ENCODE peak calls at places on chromosomes 1 and 21, in eight cellular contexts. One of them, this sample, is unnamed.

GRCh38 chr1:203839081-203839480 is 22.3 kb upstream of the SNRPE start:
- DNase-seq in AG09319: peak; percentile 78
- DNase-seq in GM03348: no peak
- DNase-seq in WTC11: no peak
- DNase-seq in amniotic stem cell: peak; percentile 66
- DNase-seq in IMR-90: peak; percentile 76
- DNase-seq in iris pigment epithelial cell: peak; percentile 79
- DNase-seq in C1 segment of cervical spinal cord: no peak
- DNase-seq in this sample: peak; percentile 84

GRCh38 chr1:20358761-20359263 is 68.1 kb downstream of the VWA5B1 start:
- DNase-seq in IMR-90: peak; percentile 61
- DNase-seq in WTC11: no peak
- DNase-seq in AG09319: peak; percentile 42
- DNase-seq in amniotic stem cell: no peak
- DNase-seq in iris pigment epithelial cell: peak; percentile 56
- DNase-seq in GM03348: peak; percentile 47
- DNase-seq in C1 segment of cervical spinal cord: no peak
- DNase-seq in this sample: peak; percentile 80

GRCh38 chr1:244325056-244325764 is 126.5 kb downstream of the ADSS2 start:
- DNase-seq in WTC11: no peak
- DNase-seq in AG09319: no peak
- DNase-seq in amniotic stem cell: no peak
- DNase-seq in GM03348: no peak
- DNase-seq in C1 segment of cervical spinal cord: no peak
- DNase-seq in iris pigment epithelial cell: peak; percentile 78
- DNase-seq in IMR-90: peak; percentile 47
- DNase-seq in this sample: no peak

GRCh38 chr1:47507921-47508894 is 70.4 kb downstream of the FOXD2 start:
- DNase-seq in amniotic stem cell: no peak
- DNase-seq in GM03348: peak; percentile 40
- DNase-seq in C1 segment of cervical spinal cord: no peak
- DNase-seq in WTC11: peak; percentile 53
- DNase-seq in AG09319: no peak
- DNase-seq in iris pigment epithelial cell: no peak
- DNase-seq in IMR-90: no peak
- DNase-seq in this sample: no peak

GRCh38 chr1:12456979-12457378 is 161.0 kb downstream of the DHRS3 start:
- DNase-seq in IMR-90: peak; percentile 63
- DNase-seq in amniotic stem cell: no peak
- DNase-seq in C1 segment of cervical spinal cord: no peak
- DNase-seq in iris pigment epithelial cell: peak; percentile 79
- DNase-seq in GM03348: peak; percentile 55
- DNase-seq in AG09319: no peak
- DNase-seq in WTC11: no peak
- DNase-seq in this sample: no peak

GRCh38 chr21:34770581-34770980 is 101.8 kb downstream of the CLIC6 start:
- DNase-seq in WTC11: no peak
- DNase-seq in IMR-90: no peak
- DNase-seq in amniotic stem cell: no peak
- DNase-seq in GM03348: no peak
- DNase-seq in C1 segment of cervical spinal cord: no peak
- DNase-seq in iris pigment epithelial cell: no peak
- DNase-seq in AG09319: no peak
- DNase-seq in this sample: no peak

GRCh38 chr1:39845569-39846566 is 37.4 kb downstream of the TRIT1 start:
- DNase-seq in iris pigment epithelial cell: peak; percentile 92
- DNase-seq in AG09319: peak; percentile 49
- DNase-seq in C1 segment of cervical spinal cord: peak; percentile 64
- DNase-seq in IMR-90: peak; percentile 89
- DNase-seq in WTC11: no peak
- DNase-seq in amniotic stem cell: no peak
- DNase-seq in GM03348: peak; percentile 64
- DNase-seq in this sample: peak; percentile 68

GRCh38 chr1:147641695-147642592 is 28.4 kb downstream of the ACP6 start:
- DNase-seq in WTC11: peak; percentile 55
- DNase-seq in GM03348: peak; percentile 69
- DNase-seq in IMR-90: peak; percentile 42
- DNase-seq in iris pigment epithelial cell: peak; percentile 49
- DNase-seq in C1 segment of cervical spinal cord: no peak
- DNase-seq in amniotic stem cell: no peak
- DNase-seq in AG09319: no peak
- DNase-seq in this sample: no peak

GRCh38 chr1:38183747-38184146 is 137.2 kb upstream of the POU3F1 start:
- DNase-seq in AG09319: no peak
- DNase-seq in WTC11: no peak
- DNase-seq in GM03348: no peak
- DNase-seq in C1 segment of cervical spinal cord: no peak
- DNase-seq in IMR-90: no peak
- DNase-seq in iris pigment epithelial cell: no peak
- DNase-seq in amniotic stem cell: no peak
- DNase-seq in this sample: no peak

GRCh38 chr1:91501527-91501859 is 842 bp downstream of the CDC7 start:
- DNase-seq in GM03348: peak; percentile 36
- DNase-seq in iris pigment epithelial cell: peak; percentile 55
- DNase-seq in amniotic stem cell: no peak
- DNase-seq in IMR-90: peak; percentile 32
- DNase-seq in C1 segment of cervical spinal cord: no peak
- DNase-seq in WTC11: no peak
- DNase-seq in AG09319: no peak
- DNase-seq in this sample: peak; percentile 85